ENCODE peak calls at places on chromosomes 7 and 10, in four cellular contexts. G is HCT116, Q is HepG2, E is K562. M is an unnamed sample.

GRCh38 chr10:109650228-109650627 is 273.1 kb downstream of the XPNPEP1 start:
- DNase-seq in E (no peak), G (no peak), Q (no peak), M (no peak)

GRCh38 chr10:12503311-12503710 is 154.0 kb downstream of the CAMK1D start:
- DNase-seq in G (no peak), Q (no peak), E (no peak), M (no peak)

GRCh38 chr7:129925416-129926002 is 27.3 kb downstream of the UBE2H start:
- DNase-seq in E (no peak), Q (no peak), G (no peak), M (no peak)

GRCh38 chr7:140425718-140426117 is 21.9 kb downstream of the RAB19 start:
- DNase-seq in Q (no peak), G (no peak), E (no peak), M (no peak)

GRCh38 chr10:115171392-115171960 is 78.3 kb downstream of the ATRNL1 start:
- DNase-seq in E (peak), G (peak), Q (no peak), M (no peak)

GRCh38 chr10:86749835-86750234 is 6.6 kb upstream of the BMPR1A start:
- DNase-seq in G (no peak), E (no peak), Q (no peak), M (no peak)

GRCh38 chr7:7335909-7336308 is 153.6 kb downstream of the C1GALT1 start:
- DNase-seq in E (no peak), G (no peak), Q (no peak), M (no peak)

GRCh38 chr10:104337985-104338735 is at the start of gene ITPRIP:
- DNase-seq in G (peak), Q (peak), E (peak), M (no peak)

GRCh38 chr7:127885843-127886242 is 145.4 kb downstream of the LRRC4 start:
- DNase-seq in G (no peak), Q (no peak), E (peak), M (no peak)

GRCh38 chr10:70106958-70107791 is 25.4 kb downstream of the AIFM2 start:
- DNase-seq in G (no peak), E (peak), Q (peak), M (no peak)

GRCh38 chr10:9851808-9852207 is 1165.9 kb upstream of the CELF2 start:
- DNase-seq in E (no peak), Q (no peak), G (no peak), M (no peak)

GRCh38 chr7:149284850-149285580 is 23.0 kb downstream of the ZNF783 start:
- DNase-seq in G (peak), E (peak), Q (no peak), M (peak)

GRCh38 chr10:95391570-95392249 is 100.9 kb upstream of the PDLIM1 start:
- DNase-seq in G (no peak), E (peak), Q (no peak), M (no peak)

GRCh38 chr10:15744217-15744865 is 24.6 kb upstream of the ITGA8 start:
- DNase-seq in G (peak), Q (peak), E (peak), M (peak)

GRCh38 chr10:38038107-38038931 is 27.8 kb downstream of the ZNF33A start:
- DNase-seq in Q (no peak), E (no peak), G (no peak), M (no peak)

GRCh38 chr7:55458351-55458750 is 93.2 kb downstream of the LANCL2 start:
- DNase-seq in G (no peak), E (no peak), Q (no peak), M (no peak)

GRCh38 chr10:116113721-116114501 is 159.1 kb downstream of the GFRA1 start:
- DNase-seq in G (no peak), Q (no peak), E (no peak), M (no peak)

GRCh38 chr7:69962077-69962855 is 364.0 kb downstream of the AUTS2 start:
- DNase-seq in G (no peak), Q (no peak), E (no peak), M (no peak)

GRCh38 chr10:5147255-5147980 is 37.5 kb downstream of the AKR1C8 start:
- DNase-seq in Q (peak), E (no peak), G (no peak), M (no peak)

GRCh38 chr7:106626376-106627293 is 34.3 kb downstream of the CCDC71L start:
- DNase-seq in Q (no peak), E (no peak), G (peak), M (no peak)

GRCh38 chr7:133235212-133235883 is 17.5 kb upstream of the EXOC4 start:
- DNase-seq in E (no peak), Q (no peak), G (no peak), M (no peak)

GRCh38 chr7:133233142-133233541 is 19.7 kb upstream of the EXOC4 start:
- DNase-seq in E (no peak), Q (no peak), G (no peak), M (no peak)

GRCh38 chr7:133230591-133231194 is 22.2 kb upstream of the EXOC4 start:
- DNase-seq in G (peak), E (peak), Q (peak), M (peak)
- TF ChIP-seq TCF7L2 in G (no peak), E (no peak), Q (no peak), M (no peak)

DNA sequence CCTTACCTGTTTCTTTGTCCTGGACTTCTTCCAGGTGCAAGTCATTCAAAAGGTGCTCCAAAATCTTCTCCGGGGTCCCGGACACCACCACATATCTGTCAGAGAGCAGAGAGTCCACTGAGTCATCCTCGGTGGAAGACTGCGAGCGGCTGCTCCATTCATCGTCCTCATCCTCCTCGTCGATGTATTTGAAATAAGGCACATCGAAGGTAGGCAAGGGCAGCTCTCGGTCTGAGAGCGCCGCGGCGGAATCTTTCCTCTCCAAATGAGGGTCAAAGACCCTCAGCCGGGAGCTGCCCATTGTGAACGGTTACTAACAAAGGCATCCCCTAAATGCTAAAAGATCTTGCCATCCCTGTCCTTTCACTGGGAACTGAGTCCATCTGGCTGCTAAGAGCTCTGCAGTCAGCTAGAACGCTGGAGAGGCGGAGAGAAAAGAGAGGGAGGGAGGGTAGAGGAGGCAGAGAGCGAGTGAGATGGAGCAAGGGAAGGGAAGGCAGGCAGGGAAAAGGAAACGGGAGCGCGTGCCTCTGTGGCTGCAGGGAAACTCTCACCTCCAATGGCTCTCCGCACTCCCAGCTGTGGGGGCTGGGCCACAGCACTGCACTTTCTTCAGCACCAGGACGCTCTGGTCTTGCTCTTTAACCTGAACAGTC is 163.5 kb downstream of the RAPGEF5 start:
- DNase-seq in Q (no peak), E (no peak), G (no peak), M (no peak)
- TF ChIP-seq REST in Q (no peak), E (no peak), G (no peak), M (no peak)

DNA sequence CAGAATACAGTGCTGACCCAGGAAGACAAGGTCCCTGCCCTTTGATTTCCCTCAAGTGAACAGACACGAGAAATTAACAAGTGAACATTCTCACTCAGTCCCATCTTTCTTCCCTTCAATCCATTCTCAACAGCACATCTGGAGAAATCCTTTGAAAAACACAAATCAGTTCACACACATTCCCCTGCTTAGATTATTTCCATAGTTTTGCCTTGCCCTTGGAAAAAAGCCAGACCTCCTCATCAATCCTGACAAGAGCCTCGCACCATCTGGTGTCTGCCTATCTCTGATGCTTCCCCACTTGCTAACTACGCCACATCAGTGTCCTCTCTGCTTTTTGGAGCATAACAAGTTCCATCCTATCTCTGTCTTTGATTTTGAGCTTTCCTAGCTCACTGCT is 94.4 kb upstream of the KIAA1217 start:
- DNase-seq in G (no peak), Q (no peak), E (no peak), M (no peak)
- TF ChIP-seq SIN3A in G (no peak), Q (no peak), E (no peak), M (no peak)

GRCh38 chr10:57960406-57960805 is 307.3 kb downstream of the IPMK start:
- DNase-seq in E (no peak), G (no peak), Q (no peak), M (no peak)

GRCh38 chr10:57959318-57960003 is 308.2 kb downstream of the IPMK start:
- DNase-seq in G (no peak), E (no peak), Q (no peak), M (no peak)

GRCh38 chr10:57952741-57953140 is 315.0 kb downstream of the IPMK start:
- DNase-seq in Q (no peak), G (no peak), E (no peak), M (no peak)

GRCh38 chr10:57955076-57955475 is 312.6 kb downstream of the IPMK start:
- DNase-seq in G (no peak), E (no peak), Q (no peak), M (no peak)
- TF ChIP-seq TCF7L2 in G (no peak), E (no peak), Q (no peak), M (no peak)

GRCh38 chr10:25175527-25176420 is 973 bp downstream of the GPR158 start:
- DNase-seq in Q (no peak), G (no peak), E (no peak), M (no peak)
- TF ChIP-seq REST in Q (peak), G (peak), E (no peak), M (peak)

GRCh38 chr10:33001908-33002492 is 44.0 kb upstream of the ITGB1 start:
- DNase-seq in G (no peak), E (no peak), Q (peak), M (no peak)

GRCh38 chr10:33009244-33010131 is 51.5 kb upstream of the ITGB1 start:
- DNase-seq in G (no peak), E (no peak), Q (no peak), M (no peak)

GRCh38 chr10:33006342-33006887 is 48.4 kb upstream of the ITGB1 start:
- DNase-seq in E (no peak), Q (no peak), G (no peak), M (no peak)

GRCh38 chr10:33008499-33009243 is 50.6 kb upstream of the ITGB1 start:
- DNase-seq in Q (peak), E (peak), G (peak), M (peak)

GRCh38 chr10:33005322-33006282 is 47.6 kb upstream of the ITGB1 start:
- DNase-seq in G (peak), E (peak), Q (peak), M (peak)
- TF ChIP-seq SIN3A in G (no peak), E (no peak), Q (no peak), M (no peak)

GRCh38 chr10:494556-494955 is 194.9 kb downstream of the DIP2C start:
- DNase-seq in E (no peak), G (no peak), Q (no peak), M (no peak)
- TF ChIP-seq TCF7L2 in E (no peak), G (no peak), Q (no peak), M (no peak)

GRCh38 chr7:135801045-135801693 is 52.6 kb upstream of the FAM180A start:
- DNase-seq in E (peak), Q (peak), G (peak), M (peak)

GRCh38 chr7:135801877-135802276 is 53.3 kb upstream of the FAM180A start:
- DNase-seq in Q (no peak), E (no peak), G (no peak), M (no peak)

GRCh38 chr7:135800560-135800959 is 51.9 kb upstream of the FAM180A start:
- DNase-seq in G (no peak), E (peak), Q (no peak), M (no peak)

GRCh38 chr7:135803143-135803542 is 54.5 kb upstream of the FAM180A start:
- DNase-seq in G (no peak), E (peak), Q (no peak), M (no peak)

GRCh38 chr7:135802697-135803096 is 54.1 kb upstream of the FAM180A start:
- DNase-seq in Q (no peak), E (no peak), G (no peak), M (no peak)
- TF ChIP-seq REST in Q (no peak), E (no peak), G (peak), M (peak)